ENCODE peak calls at places on chromosome 15, in seven cellular contexts. One of them, this sample, is unnamed.

GRCh38 chr15:101138913-101139880 is 112.7 kb downstream of the CHSY1 start:
- DNase-seq in HL-60: no peak
- DNase-seq in Peyer's patch: no peak
- DNase-seq in fibroblast of lung: peak; percentile 36
- DNase-seq in HCT116: no peak
- DNase-seq in GM12864: peak; percentile 52
- DNase-seq in cardiac fibroblast: no peak
- DNase-seq in this sample: peak; percentile 86

GRCh38 chr15:45645026-45645980 is 10.5 kb downstream of the SQOR start:
- DNase-seq in HL-60: peak; percentile 67
- DNase-seq in Peyer's patch: no peak
- DNase-seq in fibroblast of lung: peak; percentile 58
- DNase-seq in HCT116: no peak
- DNase-seq in GM12864: no peak
- DNase-seq in cardiac fibroblast: peak; percentile 91
- DNase-seq in this sample: no peak

GRCh38 chr15:101664303-101664913 is 12.2 kb upstream of the TM2D3 start:
- DNase-seq in HL-60: no peak
- DNase-seq in Peyer's patch: no peak
- DNase-seq in fibroblast of lung: peak; percentile 18
- DNase-seq in HCT116: no peak
- DNase-seq in GM12864: no peak
- DNase-seq in cardiac fibroblast: no peak
- DNase-seq in this sample: no peak

GRCh38 chr15:63870043-63870394 is 36.3 kb upstream of the HERC1 start:
- DNase-seq in HL-60: peak; percentile 24
- DNase-seq in Peyer's patch: no peak
- DNase-seq in fibroblast of lung: no peak
- DNase-seq in HCT116: no peak
- DNase-seq in GM12864: no peak
- DNase-seq in cardiac fibroblast: no peak
- DNase-seq in this sample: peak; percentile 56

GRCh38 chr15:70328137-70329115 is 230.7 kb upstream of the TLE3 start:
- DNase-seq in HL-60: no peak
- DNase-seq in Peyer's patch: no peak
- DNase-seq in fibroblast of lung: peak; percentile 65
- DNase-seq in HCT116: no peak
- DNase-seq in GM12864: no peak
- DNase-seq in cardiac fibroblast: peak; percentile 65
- DNase-seq in this sample: peak; percentile 35

GRCh38 chr15:22895465-22896190 is 57.2 kb downstream of the NIPA2 start:
- DNase-seq in HL-60: no peak
- DNase-seq in Peyer's patch: peak; percentile 65
- DNase-seq in fibroblast of lung: peak; percentile 29
- DNase-seq in HCT116: peak; percentile 77
- DNase-seq in GM12864: no peak
- DNase-seq in cardiac fibroblast: no peak
- DNase-seq in this sample: peak; percentile 59

GRCh38 chr15:61880079-61880478 is 180.2 kb downstream of the VPS13C start:
- DNase-seq in HL-60: no peak
- DNase-seq in Peyer's patch: no peak
- DNase-seq in fibroblast of lung: no peak
- DNase-seq in HCT116: no peak
- DNase-seq in GM12864: no peak
- DNase-seq in cardiac fibroblast: no peak
- DNase-seq in this sample: no peak

GRCh38 chr15:89358435-89358754 is 23.8 kb upstream of the POLG start:
- DNase-seq in HL-60: no peak
- DNase-seq in Peyer's patch: no peak
- DNase-seq in fibroblast of lung: no peak
- DNase-seq in HCT116: no peak
- DNase-seq in GM12864: no peak
- DNase-seq in cardiac fibroblast: no peak
- DNase-seq in this sample: no peak

GRCh38 chr15:81108427-81108826 is 25.6 kb upstream of the CFAP161 start:
- DNase-seq in HL-60: no peak
- DNase-seq in Peyer's patch: no peak
- DNase-seq in fibroblast of lung: no peak
- DNase-seq in HCT116: no peak
- DNase-seq in GM12864: no peak
- DNase-seq in cardiac fibroblast: no peak
- DNase-seq in this sample: peak; percentile 20

GRCh38 chr15:93040288-93041158 is 48.5 kb downstream of the RGMA start:
- DNase-seq in HL-60: no peak
- DNase-seq in Peyer's patch: peak; percentile 33
- DNase-seq in fibroblast of lung: no peak
- DNase-seq in HCT116: no peak
- DNase-seq in GM12864: no peak
- DNase-seq in cardiac fibroblast: no peak
- DNase-seq in this sample: no peak

GRCh38 chr15:60005352-60006202 is 1.5 kb downstream of the FOXB1 start:
- DNase-seq in HL-60: no peak
- DNase-seq in Peyer's patch: no peak
- DNase-seq in fibroblast of lung: no peak
- DNase-seq in HCT116: no peak
- DNase-seq in GM12864: no peak
- DNase-seq in cardiac fibroblast: no peak
- DNase-seq in this sample: no peak

GRCh38 chr15:64904189-64904588 is 7.5 kb upstream of the ANKDD1A start:
- DNase-seq in HL-60: no peak
- DNase-seq in Peyer's patch: no peak
- DNase-seq in fibroblast of lung: no peak
- DNase-seq in HCT116: no peak
- DNase-seq in GM12864: no peak
- DNase-seq in cardiac fibroblast: no peak
- DNase-seq in this sample: no peak

GRCh38 chr15:54840999-54841398 is 355.7 kb downstream of the RSL24D1 start:
- DNase-seq in HL-60: no peak
- DNase-seq in Peyer's patch: no peak
- DNase-seq in fibroblast of lung: no peak
- DNase-seq in HCT116: no peak
- DNase-seq in GM12864: no peak
- DNase-seq in cardiac fibroblast: no peak
- DNase-seq in this sample: no peak

GRCh38 chr15:60091150-60091549 is 87.0 kb downstream of the FOXB1 start:
- DNase-seq in HL-60: no peak
- DNase-seq in Peyer's patch: no peak
- DNase-seq in fibroblast of lung: peak; percentile 93
- DNase-seq in HCT116: no peak
- DNase-seq in GM12864: no peak
- DNase-seq in cardiac fibroblast: peak; percentile 88
- DNase-seq in this sample: no peak

GRCh38 chr15:90266061-90266431 is 574 bp downstream of the NGRN start:
- DNase-seq in HL-60: no peak
- DNase-seq in Peyer's patch: no peak
- DNase-seq in fibroblast of lung: peak; percentile 21
- DNase-seq in HCT116: peak; percentile 16
- DNase-seq in GM12864: no peak
- DNase-seq in cardiac fibroblast: peak; percentile 27
- DNase-seq in this sample: peak; percentile 45

GRCh38 chr15:68430471-68431036 is 1.4 kb downstream of the ITGA11 start:
- DNase-seq in HL-60: no peak
- DNase-seq in Peyer's patch: no peak
- DNase-seq in fibroblast of lung: no peak
- DNase-seq in HCT116: no peak
- DNase-seq in GM12864: no peak
- DNase-seq in cardiac fibroblast: no peak
- DNase-seq in this sample: no peak
- H3K4me3 ChIP-seq in HL-60: no peak overlapping the region
- H3K4me3 ChIP-seq in Peyer's patch: peak overlapping the region; percentile 54
- H3K4me3 ChIP-seq in fibroblast of lung: peak overlapping the region; percentile 58
- H3K4me3 ChIP-seq in HCT116: no peak overlapping the region
- H3K4me3 ChIP-seq in GM12864: no peak overlapping the region
- H3K4me3 ChIP-seq in cardiac fibroblast: peak overlapping the region; percentile 72
- H3K4me3 ChIP-seq in this sample: no peak overlapping the region

GRCh38 chr15:99744142-99744541 is 10.9 kb upstream of the LYSMD4 start:
- DNase-seq in HL-60: no peak
- DNase-seq in Peyer's patch: no peak
- DNase-seq in fibroblast of lung: no peak
- DNase-seq in HCT116: no peak
- DNase-seq in GM12864: no peak
- DNase-seq in cardiac fibroblast: no peak
- DNase-seq in this sample: no peak
- TF ChIP-seq CTCF in HL-60: no peak
- TF ChIP-seq CTCF in Peyer's patch: no peak
- TF ChIP-seq CTCF in fibroblast of lung: no peak
- TF ChIP-seq CTCF in HCT116: peak; percentile 56
- TF ChIP-seq CTCF in GM12864: peak; percentile 3
- TF ChIP-seq CTCF in cardiac fibroblast: no peak
- TF ChIP-seq CTCF in this sample: no peak

DNA sequence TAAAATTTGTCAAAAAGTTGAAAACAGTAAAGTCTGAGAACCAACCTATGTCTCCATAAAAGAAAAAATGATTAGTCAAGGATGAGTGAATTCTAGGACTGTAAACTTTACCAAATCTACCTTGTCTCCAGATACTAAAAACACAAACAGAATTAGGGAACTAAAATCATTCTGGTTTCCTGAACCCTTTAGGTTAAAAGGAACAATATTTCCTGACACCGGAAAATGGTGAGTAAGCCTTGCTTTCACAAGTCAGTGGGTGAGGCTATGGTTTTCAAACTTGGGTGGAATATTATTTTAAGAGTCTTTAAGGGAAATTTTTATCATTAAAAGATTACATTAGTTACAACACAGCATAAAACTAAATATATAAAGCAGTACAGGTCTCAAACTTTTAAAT is 2.4 kb downstream of the SLC12A6 start:
- DNase-seq in HL-60: no peak
- DNase-seq in Peyer's patch: no peak
- DNase-seq in fibroblast of lung: no peak
- DNase-seq in HCT116: no peak
- DNase-seq in GM12864: no peak
- DNase-seq in cardiac fibroblast: peak; percentile 35
- DNase-seq in this sample: peak; percentile 60
- H3K4me3 ChIP-seq in HL-60: peak overlapping the region; percentile 26
- H3K4me3 ChIP-seq in Peyer's patch: no peak overlapping the region
- H3K4me3 ChIP-seq in fibroblast of lung: peak overlapping the region; percentile 27
- H3K4me3 ChIP-seq in HCT116: no peak overlapping the region
- H3K4me3 ChIP-seq in GM12864: peak overlapping the region; percentile 94
- H3K4me3 ChIP-seq in cardiac fibroblast: peak overlapping the region; percentile 6
- H3K4me3 ChIP-seq in this sample: peak overlapping the region; percentile 70

DNA sequence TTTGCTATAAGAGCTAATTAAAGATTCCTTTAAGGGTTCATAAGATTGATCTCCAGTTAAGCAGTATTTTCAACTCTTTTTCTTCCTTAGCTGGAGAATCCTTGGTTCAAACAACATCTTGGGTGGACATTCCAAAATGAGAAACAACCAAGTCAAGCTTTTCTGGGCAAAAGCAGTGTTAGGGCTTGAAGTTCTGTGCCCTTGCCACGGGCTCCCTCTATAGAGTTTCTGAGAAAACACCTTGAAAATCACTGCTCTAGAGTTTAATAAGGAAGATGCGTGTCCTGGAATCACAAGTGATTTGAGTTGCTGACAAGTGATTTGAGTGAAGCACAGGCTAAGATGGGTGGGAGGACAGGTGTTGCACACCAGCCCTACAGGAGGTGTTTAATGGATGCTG is 128.9 kb downstream of the SLCO3A1 start:
- DNase-seq in HL-60: no peak
- DNase-seq in Peyer's patch: no peak
- DNase-seq in fibroblast of lung: peak; percentile 4
- DNase-seq in HCT116: no peak
- DNase-seq in GM12864: no peak
- DNase-seq in cardiac fibroblast: no peak
- DNase-seq in this sample: no peak
- TF ChIP-seq CTCF in HL-60: no peak
- TF ChIP-seq CTCF in Peyer's patch: no peak
- TF ChIP-seq CTCF in fibroblast of lung: no peak
- TF ChIP-seq CTCF in HCT116: no peak
- TF ChIP-seq CTCF in GM12864: no peak
- TF ChIP-seq CTCF in cardiac fibroblast: no peak
- TF ChIP-seq CTCF in this sample: no peak

DNA sequence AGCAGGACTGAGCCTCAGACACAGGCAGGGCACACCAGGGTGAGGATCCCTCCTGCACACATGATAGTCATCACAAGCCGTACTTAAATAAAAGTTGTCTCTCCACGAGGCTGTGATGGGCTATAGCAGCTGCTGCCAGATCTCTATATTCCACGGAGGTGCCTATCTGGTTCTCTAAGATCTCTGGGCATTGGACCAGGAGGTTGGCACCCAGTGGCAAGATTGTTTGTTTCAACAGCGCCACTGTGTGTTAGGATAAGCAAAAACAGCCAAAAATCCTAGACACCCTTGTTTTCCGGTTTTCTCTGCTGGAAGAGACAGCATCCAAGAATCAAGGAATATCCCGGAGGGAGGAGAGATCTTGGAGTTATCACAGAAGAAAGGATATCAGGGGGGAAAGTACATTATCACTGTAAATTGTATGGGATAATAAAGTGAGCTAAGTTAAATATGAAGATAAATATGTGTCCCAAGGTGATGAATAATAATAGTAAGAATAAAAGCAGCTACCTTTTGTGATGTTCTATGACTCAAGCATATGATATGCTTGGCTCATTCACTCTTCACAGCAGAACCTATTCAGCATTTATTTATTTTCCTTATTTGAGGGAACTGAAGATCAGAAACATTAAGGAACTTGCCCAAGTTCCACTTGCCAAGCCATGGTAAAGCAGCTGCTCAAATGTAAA is 90.6 kb upstream of the AKAP13 start:
- DNase-seq in HL-60: no peak
- DNase-seq in Peyer's patch: no peak
- DNase-seq in fibroblast of lung: peak; percentile 59
- DNase-seq in HCT116: peak; percentile 58
- DNase-seq in GM12864: no peak
- DNase-seq in cardiac fibroblast: peak; percentile 71
- DNase-seq in this sample: peak; percentile 35
- H3K4me3 ChIP-seq in HL-60: no peak overlapping the region
- H3K4me3 ChIP-seq in Peyer's patch: no peak overlapping the region
- H3K4me3 ChIP-seq in fibroblast of lung: no peak overlapping the region
- H3K4me3 ChIP-seq in HCT116: no peak overlapping the region
- H3K4me3 ChIP-seq in GM12864: no peak overlapping the region
- H3K4me3 ChIP-seq in cardiac fibroblast: no peak overlapping the region
- H3K4me3 ChIP-seq in this sample: no peak overlapping the region

This sample was measured in GM12865.